ENCODE peak calls at places on chromosomes 3 and 15, in five cellular contexts. One of them, this sample, is unnamed.

GRCh38 chr3:17891139-17891850 is 148.9 kb upstream of the TBC1D5 start:
- DNase-seq in psoas muscle: no peak
- DNase-seq in Caki2: peak; percentile 15
- DNase-seq in ELF-1: no peak
- DNase-seq in NCI-H345: no peak
- DNase-seq in this sample: no peak

GRCh38 chr3:149314807-149315578 is 18.4 kb downstream of the TM4SF18 start:
- DNase-seq in psoas muscle: no peak
- DNase-seq in NCI-H345: no peak
- DNase-seq in ELF-1: no peak
- DNase-seq in Caki2: peak; percentile 57
- DNase-seq in this sample: no peak

GRCh38 chr3:184965639-184966430 is 153.9 kb downstream of the VPS8 start:
- DNase-seq in ELF-1: no peak
- DNase-seq in Caki2: no peak
- DNase-seq in NCI-H345: no peak
- DNase-seq in psoas muscle: no peak
- DNase-seq in this sample: no peak

GRCh38 chr15:60800729-60801072 is 321.8 kb upstream of the ICE2 start:
- DNase-seq in Caki2: no peak
- DNase-seq in psoas muscle: no peak
- DNase-seq in ELF-1: no peak
- DNase-seq in NCI-H345: no peak
- DNase-seq in this sample: no peak

GRCh38 chr15:62404194-62404985 is 239.3 kb upstream of the C2CD4B start:
- DNase-seq in NCI-H345: peak; percentile 21
- DNase-seq in psoas muscle: no peak
- DNase-seq in Caki2: no peak
- DNase-seq in ELF-1: no peak
- DNase-seq in this sample: no peak

GRCh38 chr15:98063871-98064270 is 103.4 kb downstream of the ARRDC4 start:
- DNase-seq in psoas muscle: no peak
- DNase-seq in NCI-H345: no peak
- DNase-seq in Caki2: no peak
- DNase-seq in ELF-1: no peak
- DNase-seq in this sample: no peak

GRCh38 chr3:131907809-131908208 is 127.0 kb downstream of the CPNE4 start:
- DNase-seq in psoas muscle: no peak
- DNase-seq in ELF-1: no peak
- DNase-seq in Caki2: no peak
- DNase-seq in NCI-H345: no peak
- DNase-seq in this sample: no peak

GRCh38 chr3:58369876-58370275 is 37.2 kb downstream of the PXK start:
- DNase-seq in Caki2: no peak
- DNase-seq in ELF-1: no peak
- DNase-seq in NCI-H345: no peak
- DNase-seq in psoas muscle: no peak
- DNase-seq in this sample: no peak

GRCh38 chr15:35663956-35664355 is 118.0 kb upstream of the DPH6 start:
- DNase-seq in ELF-1: no peak
- DNase-seq in psoas muscle: no peak
- DNase-seq in NCI-H345: no peak
- DNase-seq in Caki2: no peak
- DNase-seq in this sample: no peak

GRCh38 chr15:73394782-73395181 is 26.0 kb upstream of the HCN4 start:
- DNase-seq in psoas muscle: no peak
- DNase-seq in Caki2: no peak
- DNase-seq in ELF-1: no peak
- DNase-seq in NCI-H345: no peak
- DNase-seq in this sample: no peak

This sample was measured in H7.